ENCODE peak calls at places on chromosomes 3 and 15, in ten cellular contexts. One of them, this sample, is unnamed.

GRCh38 chr3:62559831-62560445 is 186.6 kb upstream of the FEZF2 start:
- DNase-seq in right lobe of liver: no peak
- DNase-seq in NCI-H446: peak
- DNase-seq in stimulated activated naive CD8-positive, alpha-beta T cell treated with anti-CD3 and anti-CD28 coated beads, Interleukin-15, Interleukin-2, amounts not matched to agents 100 U/mL and 50 U/mL, for 24 hours: no peak
- DNase-seq in anterior cingulate cortex: no peak
- DNase-seq in fibroblast of lung: peak
- DNase-seq in left kidney: peak
- DNase-seq in NCI-H460: no peak
- DNase-seq in stimulated activated CD4-positive, alpha-beta T cell treated with anti-CD3 and anti-CD28 coated beads, TNF-alpha, amount 100 ng/mL, for 1 hour: no peak
- DNase-seq in CD8-positive, alpha-beta memory T cell: no peak
- DNase-seq in this sample: peak

GRCh38 chr15:51170882-51171577 is 76.3 kb upstream of the TNFAIP8L3 start:
- DNase-seq in left kidney: no peak
- DNase-seq in right lobe of liver: no peak
- DNase-seq in fibroblast of lung: no peak
- DNase-seq in NCI-H460: no peak
- DNase-seq in stimulated activated CD4-positive, alpha-beta T cell treated with anti-CD3 and anti-CD28 coated beads, TNF-alpha, amount 100 ng/mL, for 1 hour: no peak
- DNase-seq in NCI-H446: no peak
- DNase-seq in stimulated activated naive CD8-positive, alpha-beta T cell treated with anti-CD3 and anti-CD28 coated beads, Interleukin-15, Interleukin-2, amounts not matched to agents 100 U/mL and 50 U/mL, for 24 hours: no peak
- DNase-seq in anterior cingulate cortex: no peak
- DNase-seq in CD8-positive, alpha-beta memory T cell: no peak
- DNase-seq in this sample: no peak

GRCh38 chr3:193899001-193899400 is 236.9 kb upstream of the HES1 start:
- DNase-seq in left kidney: no peak
- DNase-seq in anterior cingulate cortex: no peak
- DNase-seq in NCI-H446: no peak
- DNase-seq in right lobe of liver: no peak
- DNase-seq in CD8-positive, alpha-beta memory T cell: no peak
- DNase-seq in stimulated activated naive CD8-positive, alpha-beta T cell treated with anti-CD3 and anti-CD28 coated beads, Interleukin-15, Interleukin-2, amounts not matched to agents 100 U/mL and 50 U/mL, for 24 hours: no peak
- DNase-seq in fibroblast of lung: no peak
- DNase-seq in stimulated activated CD4-positive, alpha-beta T cell treated with anti-CD3 and anti-CD28 coated beads, TNF-alpha, amount 100 ng/mL, for 1 hour: no peak
- DNase-seq in NCI-H460: no peak
- DNase-seq in this sample: no peak

GRCh38 chr15:70362350-70362749 is 264.6 kb upstream of the TLE3 start:
- DNase-seq in stimulated activated CD4-positive, alpha-beta T cell treated with anti-CD3 and anti-CD28 coated beads, TNF-alpha, amount 100 ng/mL, for 1 hour: no peak
- DNase-seq in NCI-H460: no peak
- DNase-seq in stimulated activated naive CD8-positive, alpha-beta T cell treated with anti-CD3 and anti-CD28 coated beads, Interleukin-15, Interleukin-2, amounts not matched to agents 100 U/mL and 50 U/mL, for 24 hours: no peak
- DNase-seq in fibroblast of lung: no peak
- DNase-seq in right lobe of liver: no peak
- DNase-seq in anterior cingulate cortex: no peak
- DNase-seq in CD8-positive, alpha-beta memory T cell: no peak
- DNase-seq in NCI-H446: no peak
- DNase-seq in left kidney: no peak
- DNase-seq in this sample: no peak

GRCh38 chr3:43709022-43709421 is 18.3 kb downstream of the ABHD5 start:
- DNase-seq in NCI-H446: no peak
- DNase-seq in left kidney: no peak
- DNase-seq in anterior cingulate cortex: no peak
- DNase-seq in stimulated activated CD4-positive, alpha-beta T cell treated with anti-CD3 and anti-CD28 coated beads, TNF-alpha, amount 100 ng/mL, for 1 hour: no peak
- DNase-seq in right lobe of liver: no peak
- DNase-seq in stimulated activated naive CD8-positive, alpha-beta T cell treated with anti-CD3 and anti-CD28 coated beads, Interleukin-15, Interleukin-2, amounts not matched to agents 100 U/mL and 50 U/mL, for 24 hours: no peak
- DNase-seq in NCI-H460: peak
- DNase-seq in CD8-positive, alpha-beta memory T cell: no peak
- DNase-seq in fibroblast of lung: peak
- DNase-seq in this sample: no peak

GRCh38 chr3:58034738-58035511 is 26.7 kb downstream of the FLNB start:
- DNase-seq in stimulated activated CD4-positive, alpha-beta T cell treated with anti-CD3 and anti-CD28 coated beads, TNF-alpha, amount 100 ng/mL, for 1 hour: no peak
- DNase-seq in fibroblast of lung: no peak
- DNase-seq in NCI-H460: no peak
- DNase-seq in CD8-positive, alpha-beta memory T cell: peak
- DNase-seq in right lobe of liver: no peak
- DNase-seq in stimulated activated naive CD8-positive, alpha-beta T cell treated with anti-CD3 and anti-CD28 coated beads, Interleukin-15, Interleukin-2, amounts not matched to agents 100 U/mL and 50 U/mL, for 24 hours: no peak
- DNase-seq in left kidney: no peak
- DNase-seq in NCI-H446: no peak
- DNase-seq in anterior cingulate cortex: no peak
- DNase-seq in this sample: peak

GRCh38 chr3:146803746-146804145 is 198.6 kb upstream of the PLSCR5 start:
- DNase-seq in stimulated activated naive CD8-positive, alpha-beta T cell treated with anti-CD3 and anti-CD28 coated beads, Interleukin-15, Interleukin-2, amounts not matched to agents 100 U/mL and 50 U/mL, for 24 hours: no peak
- DNase-seq in CD8-positive, alpha-beta memory T cell: no peak
- DNase-seq in NCI-H446: peak
- DNase-seq in NCI-H460: no peak
- DNase-seq in right lobe of liver: no peak
- DNase-seq in fibroblast of lung: peak
- DNase-seq in anterior cingulate cortex: no peak
- DNase-seq in left kidney: peak
- DNase-seq in stimulated activated CD4-positive, alpha-beta T cell treated with anti-CD3 and anti-CD28 coated beads, TNF-alpha, amount 100 ng/mL, for 1 hour: no peak
- DNase-seq in this sample: peak

GRCh38 chr3:65672876-65673815 is 365.6 kb downstream of the MAGI1 start:
- DNase-seq in anterior cingulate cortex: no peak
- DNase-seq in fibroblast of lung: peak
- DNase-seq in CD8-positive, alpha-beta memory T cell: no peak
- DNase-seq in right lobe of liver: peak
- DNase-seq in left kidney: peak
- DNase-seq in NCI-H446: peak
- DNase-seq in NCI-H460: peak
- DNase-seq in stimulated activated CD4-positive, alpha-beta T cell treated with anti-CD3 and anti-CD28 coated beads, TNF-alpha, amount 100 ng/mL, for 1 hour: no peak
- DNase-seq in stimulated activated naive CD8-positive, alpha-beta T cell treated with anti-CD3 and anti-CD28 coated beads, Interleukin-15, Interleukin-2, amounts not matched to agents 100 U/mL and 50 U/mL, for 24 hours: peak
- DNase-seq in this sample: peak

GRCh38 chr3:79985866-79986265 is 218.1 kb upstream of the ROBO1 start:
- DNase-seq in stimulated activated naive CD8-positive, alpha-beta T cell treated with anti-CD3 and anti-CD28 coated beads, Interleukin-15, Interleukin-2, amounts not matched to agents 100 U/mL and 50 U/mL, for 24 hours: no peak
- DNase-seq in left kidney: no peak
- DNase-seq in NCI-H446: no peak
- DNase-seq in stimulated activated CD4-positive, alpha-beta T cell treated with anti-CD3 and anti-CD28 coated beads, TNF-alpha, amount 100 ng/mL, for 1 hour: no peak
- DNase-seq in fibroblast of lung: no peak
- DNase-seq in CD8-positive, alpha-beta memory T cell: no peak
- DNase-seq in anterior cingulate cortex: no peak
- DNase-seq in NCI-H460: no peak
- DNase-seq in right lobe of liver: no peak
- DNase-seq in this sample: no peak

GRCh38 chr15:51681303-51681963 is at the start of gene SCG3:
- DNase-seq in fibroblast of lung: peak
- DNase-seq in stimulated activated CD4-positive, alpha-beta T cell treated with anti-CD3 and anti-CD28 coated beads, TNF-alpha, amount 100 ng/mL, for 1 hour: peak
- DNase-seq in NCI-H460: peak
- DNase-seq in NCI-H446: peak
- DNase-seq in right lobe of liver: peak
- DNase-seq in left kidney: peak
- DNase-seq in stimulated activated naive CD8-positive, alpha-beta T cell treated with anti-CD3 and anti-CD28 coated beads, Interleukin-15, Interleukin-2, amounts not matched to agents 100 U/mL and 50 U/mL, for 24 hours: peak
- DNase-seq in CD8-positive, alpha-beta memory T cell: peak
- DNase-seq in anterior cingulate cortex: peak
- DNase-seq in this sample: peak

GRCh38 chr15:51649659-51650521 is 27.3 kb upstream of the DMXL2 start:
- DNase-seq in fibroblast of lung: peak
- DNase-seq in right lobe of liver: no peak
- DNase-seq in CD8-positive, alpha-beta memory T cell: peak
- DNase-seq in stimulated activated CD4-positive, alpha-beta T cell treated with anti-CD3 and anti-CD28 coated beads, TNF-alpha, amount 100 ng/mL, for 1 hour: peak
- DNase-seq in NCI-H460: peak
- DNase-seq in anterior cingulate cortex: no peak
- DNase-seq in stimulated activated naive CD8-positive, alpha-beta T cell treated with anti-CD3 and anti-CD28 coated beads, Interleukin-15, Interleukin-2, amounts not matched to agents 100 U/mL and 50 U/mL, for 24 hours: peak
- DNase-seq in NCI-H446: peak
- DNase-seq in left kidney: peak
- DNase-seq in this sample: peak

GRCh38 chr3:153192327-153192726 is 30.3 kb downstream of the RAP2B start:
- DNase-seq in anterior cingulate cortex: no peak
- DNase-seq in right lobe of liver: no peak
- DNase-seq in CD8-positive, alpha-beta memory T cell: no peak
- DNase-seq in stimulated activated naive CD8-positive, alpha-beta T cell treated with anti-CD3 and anti-CD28 coated beads, Interleukin-15, Interleukin-2, amounts not matched to agents 100 U/mL and 50 U/mL, for 24 hours: no peak
- DNase-seq in NCI-H460: no peak
- DNase-seq in left kidney: no peak
- DNase-seq in stimulated activated CD4-positive, alpha-beta T cell treated with anti-CD3 and anti-CD28 coated beads, TNF-alpha, amount 100 ng/mL, for 1 hour: no peak
- DNase-seq in NCI-H446: no peak
- DNase-seq in fibroblast of lung: no peak
- DNase-seq in this sample: no peak

GRCh38 chr3:55252921-55253320 is 234.2 kb downstream of the WNT5A start:
- DNase-seq in NCI-H460: no peak
- DNase-seq in fibroblast of lung: no peak
- DNase-seq in left kidney: no peak
- DNase-seq in NCI-H446: no peak
- DNase-seq in CD8-positive, alpha-beta memory T cell: no peak
- DNase-seq in stimulated activated CD4-positive, alpha-beta T cell treated with anti-CD3 and anti-CD28 coated beads, TNF-alpha, amount 100 ng/mL, for 1 hour: no peak
- DNase-seq in stimulated activated naive CD8-positive, alpha-beta T cell treated with anti-CD3 and anti-CD28 coated beads, Interleukin-15, Interleukin-2, amounts not matched to agents 100 U/mL and 50 U/mL, for 24 hours: no peak
- DNase-seq in anterior cingulate cortex: no peak
- DNase-seq in right lobe of liver: no peak
- DNase-seq in this sample: no peak

GRCh38 chr3:31370093-31370666 is 162.5 kb upstream of the STT3B start:
- DNase-seq in CD8-positive, alpha-beta memory T cell: no peak
- DNase-seq in right lobe of liver: no peak
- DNase-seq in stimulated activated naive CD8-positive, alpha-beta T cell treated with anti-CD3 and anti-CD28 coated beads, Interleukin-15, Interleukin-2, amounts not matched to agents 100 U/mL and 50 U/mL, for 24 hours: no peak
- DNase-seq in fibroblast of lung: peak
- DNase-seq in stimulated activated CD4-positive, alpha-beta T cell treated with anti-CD3 and anti-CD28 coated beads, TNF-alpha, amount 100 ng/mL, for 1 hour: no peak
- DNase-seq in anterior cingulate cortex: no peak
- DNase-seq in NCI-H460: no peak
- DNase-seq in NCI-H446: no peak
- DNase-seq in left kidney: no peak
- DNase-seq in this sample: peak

GRCh38 chr3:168051579-168052183 is 44.0 kb downstream of the GOLIM4 start:
- DNase-seq in CD8-positive, alpha-beta memory T cell: no peak
- DNase-seq in NCI-H446: no peak
- DNase-seq in anterior cingulate cortex: no peak
- DNase-seq in NCI-H460: no peak
- DNase-seq in left kidney: peak
- DNase-seq in fibroblast of lung: peak
- DNase-seq in right lobe of liver: no peak
- DNase-seq in stimulated activated CD4-positive, alpha-beta T cell treated with anti-CD3 and anti-CD28 coated beads, TNF-alpha, amount 100 ng/mL, for 1 hour: no peak
- DNase-seq in stimulated activated naive CD8-positive, alpha-beta T cell treated with anti-CD3 and anti-CD28 coated beads, Interleukin-15, Interleukin-2, amounts not matched to agents 100 U/mL and 50 U/mL, for 24 hours: no peak
- DNase-seq in this sample: no peak

GRCh38 chr3:151863611-151864010 is 9.8 kb upstream of the SUCNR1 start:
- DNase-seq in stimulated activated naive CD8-positive, alpha-beta T cell treated with anti-CD3 and anti-CD28 coated beads, Interleukin-15, Interleukin-2, amounts not matched to agents 100 U/mL and 50 U/mL, for 24 hours: no peak
- DNase-seq in stimulated activated CD4-positive, alpha-beta T cell treated with anti-CD3 and anti-CD28 coated beads, TNF-alpha, amount 100 ng/mL, for 1 hour: no peak
- DNase-seq in fibroblast of lung: peak
- DNase-seq in anterior cingulate cortex: no peak
- DNase-seq in right lobe of liver: no peak
- DNase-seq in CD8-positive, alpha-beta memory T cell: no peak
- DNase-seq in NCI-H446: no peak
- DNase-seq in NCI-H460: no peak
- DNase-seq in left kidney: no peak
- DNase-seq in this sample: no peak

GRCh38 chr3:117553461-117553860 is 843.9 kb downstream of the TUSC7 start:
- DNase-seq in fibroblast of lung: peak
- DNase-seq in CD8-positive, alpha-beta memory T cell: no peak
- DNase-seq in NCI-H446: no peak
- DNase-seq in stimulated activated naive CD8-positive, alpha-beta T cell treated with anti-CD3 and anti-CD28 coated beads, Interleukin-15, Interleukin-2, amounts not matched to agents 100 U/mL and 50 U/mL, for 24 hours: no peak
- DNase-seq in right lobe of liver: no peak
- DNase-seq in anterior cingulate cortex: no peak
- DNase-seq in NCI-H460: no peak
- DNase-seq in left kidney: no peak
- DNase-seq in stimulated activated CD4-positive, alpha-beta T cell treated with anti-CD3 and anti-CD28 coated beads, TNF-alpha, amount 100 ng/mL, for 1 hour: no peak
- DNase-seq in this sample: peak

GRCh38 chr3:170414202-170414663 is 4.4 kb upstream of the CLDN11 start:
- DNase-seq in NCI-H460: peak
- DNase-seq in right lobe of liver: no peak
- DNase-seq in anterior cingulate cortex: no peak
- DNase-seq in CD8-positive, alpha-beta memory T cell: no peak
- DNase-seq in fibroblast of lung: peak
- DNase-seq in stimulated activated naive CD8-positive, alpha-beta T cell treated with anti-CD3 and anti-CD28 coated beads, Interleukin-15, Interleukin-2, amounts not matched to agents 100 U/mL and 50 U/mL, for 24 hours: peak
- DNase-seq in left kidney: peak
- DNase-seq in stimulated activated CD4-positive, alpha-beta T cell treated with anti-CD3 and anti-CD28 coated beads, TNF-alpha, amount 100 ng/mL, for 1 hour: no peak
- DNase-seq in NCI-H446: peak
- DNase-seq in this sample: peak

GRCh38 chr3:27194494-27194893 is 174.7 kb downstream of the NEK10 start:
- DNase-seq in NCI-H460: no peak
- DNase-seq in CD8-positive, alpha-beta memory T cell: no peak
- DNase-seq in anterior cingulate cortex: no peak
- DNase-seq in NCI-H446: no peak
- DNase-seq in stimulated activated naive CD8-positive, alpha-beta T cell treated with anti-CD3 and anti-CD28 coated beads, Interleukin-15, Interleukin-2, amounts not matched to agents 100 U/mL and 50 U/mL, for 24 hours: no peak
- DNase-seq in left kidney: no peak
- DNase-seq in stimulated activated CD4-positive, alpha-beta T cell treated with anti-CD3 and anti-CD28 coated beads, TNF-alpha, amount 100 ng/mL, for 1 hour: no peak
- DNase-seq in right lobe of liver: no peak
- DNase-seq in fibroblast of lung: peak
- DNase-seq in this sample: no peak

GRCh38 chr15:82852906-82853635 is 43.6 kb downstream of the WHAMM start:
- DNase-seq in CD8-positive, alpha-beta memory T cell: no peak
- DNase-seq in stimulated activated naive CD8-positive, alpha-beta T cell treated with anti-CD3 and anti-CD28 coated beads, Interleukin-15, Interleukin-2, amounts not matched to agents 100 U/mL and 50 U/mL, for 24 hours: no peak
- DNase-seq in right lobe of liver: no peak
- DNase-seq in left kidney: peak
- DNase-seq in anterior cingulate cortex: no peak
- DNase-seq in NCI-H446: no peak
- DNase-seq in NCI-H460: no peak
- DNase-seq in fibroblast of lung: no peak
- DNase-seq in stimulated activated CD4-positive, alpha-beta T cell treated with anti-CD3 and anti-CD28 coated beads, TNF-alpha, amount 100 ng/mL, for 1 hour: no peak
- DNase-seq in this sample: no peak

GRCh38 chr3:126928921-126929485 is 53.9 kb upstream of the PLXNA1 start:
- DNase-seq in NCI-H460: no peak
- DNase-seq in left kidney: no peak
- DNase-seq in right lobe of liver: no peak
- DNase-seq in stimulated activated naive CD8-positive, alpha-beta T cell treated with anti-CD3 and anti-CD28 coated beads, Interleukin-15, Interleukin-2, amounts not matched to agents 100 U/mL and 50 U/mL, for 24 hours: no peak
- DNase-seq in anterior cingulate cortex: no peak
- DNase-seq in stimulated activated CD4-positive, alpha-beta T cell treated with anti-CD3 and anti-CD28 coated beads, TNF-alpha, amount 100 ng/mL, for 1 hour: no peak
- DNase-seq in CD8-positive, alpha-beta memory T cell: no peak
- DNase-seq in fibroblast of lung: no peak
- DNase-seq in NCI-H446: no peak
- DNase-seq in this sample: no peak

GRCh38 chr3:13045904-13046568 is 27.2 kb downstream of the IQSEC1 start:
- DNase-seq in CD8-positive, alpha-beta memory T cell: no peak
- DNase-seq in NCI-H446: peak
- DNase-seq in stimulated activated naive CD8-positive, alpha-beta T cell treated with anti-CD3 and anti-CD28 coated beads, Interleukin-15, Interleukin-2, amounts not matched to agents 100 U/mL and 50 U/mL, for 24 hours: peak
- DNase-seq in NCI-H460: no peak
- DNase-seq in anterior cingulate cortex: no peak
- DNase-seq in left kidney: peak
- DNase-seq in fibroblast of lung: no peak
- DNase-seq in stimulated activated CD4-positive, alpha-beta T cell treated with anti-CD3 and anti-CD28 coated beads, TNF-alpha, amount 100 ng/mL, for 1 hour: no peak
- DNase-seq in right lobe of liver: peak
- DNase-seq in this sample: no peak

GRCh38 chr3:172213765-172214358 is 174.5 kb downstream of the FNDC3B start:
- DNase-seq in anterior cingulate cortex: no peak
- DNase-seq in NCI-H460: no peak
- DNase-seq in NCI-H446: no peak
- DNase-seq in fibroblast of lung: no peak
- DNase-seq in right lobe of liver: no peak
- DNase-seq in stimulated activated naive CD8-positive, alpha-beta T cell treated with anti-CD3 and anti-CD28 coated beads, Interleukin-15, Interleukin-2, amounts not matched to agents 100 U/mL and 50 U/mL, for 24 hours: no peak
- DNase-seq in CD8-positive, alpha-beta memory T cell: no peak
- DNase-seq in left kidney: no peak
- DNase-seq in stimulated activated CD4-positive, alpha-beta T cell treated with anti-CD3 and anti-CD28 coated beads, TNF-alpha, amount 100 ng/mL, for 1 hour: no peak
- DNase-seq in this sample: no peak

GRCh38 chr3:108315767-108316301 is 19.5 kb downstream of the HHLA2 start:
- DNase-seq in NCI-H460: no peak
- DNase-seq in stimulated activated CD4-positive, alpha-beta T cell treated with anti-CD3 and anti-CD28 coated beads, TNF-alpha, amount 100 ng/mL, for 1 hour: no peak
- DNase-seq in NCI-H446: no peak
- DNase-seq in left kidney: no peak
- DNase-seq in fibroblast of lung: no peak
- DNase-seq in stimulated activated naive CD8-positive, alpha-beta T cell treated with anti-CD3 and anti-CD28 coated beads, Interleukin-15, Interleukin-2, amounts not matched to agents 100 U/mL and 50 U/mL, for 24 hours: no peak
- DNase-seq in right lobe of liver: no peak
- DNase-seq in anterior cingulate cortex: no peak
- DNase-seq in CD8-positive, alpha-beta memory T cell: no peak
- DNase-seq in this sample: no peak

This sample was measured in mesendoderm.